ENCODE peak calls at places on chromosomes 12 and 14, in eight cellular contexts. X is DND-41, D is A549, U is PC-9, F is vagina, T is brain microvascular endothelial cell, N is foreskin keratinocyte, R is MM.1S. J is an unnamed sample.
A peak's percentile ranks its signal among the peaks of the same experiment; 100 is the strongest.

GRCh38 chr12:76303989-76304460 is 44.2 kb downstream of the BBS10 start:
- DNase-seq in X (no peak), N (no peak), F (no peak), T (no peak), R (no peak), U (no peak), D (no peak), J (no peak)

GRCh38 chr12:126772171-126772864 is 1494.7 kb upstream of the TMEM132C start:
- DNase-seq in F (no peak), U (peak; percentile 98), X (peak; percentile 19), R (peak; percentile 94), T (no peak), D (peak; percentile 2), N (peak; percentile 13), J (no peak)

GRCh38 chr14:28142400-28143015 is 624.1 kb upstream of the FOXG1 start:
- DNase-seq in N (no peak), U (no peak), D (no peak), T (no peak), R (no peak), F (no peak), X (no peak), J (no peak)

GRCh38 chr12:53623526-53623925 is 2.7 kb downstream of the ATF7 start:
- DNase-seq in X (no peak), U (no peak), N (peak; percentile 21), D (no peak), T (peak; percentile 52), F (no peak), R (no peak), J (no peak)

GRCh38 chr12:112599871-112600270 is 181.1 kb downstream of the PTPN11 start:
- DNase-seq in T (no peak), D (no peak), N (peak; percentile 15), X (no peak), U (no peak), F (no peak), R (no peak), J (no peak)

GRCh38 chr12:59389968-59390576 is 205.8 kb upstream of the SLC16A7 start:
- DNase-seq in T (no peak), X (no peak), N (no peak), F (no peak), D (no peak), R (no peak), U (no peak), J (no peak)

GRCh38 chr12:97148941-97149559 is 242.0 kb downstream of the NEDD1 start:
- DNase-seq in D (peak; percentile 24), N (no peak), R (peak; percentile 61), T (peak; percentile 22), X (peak; percentile 61), F (no peak), U (no peak), J (no peak)

GRCh38 chr12:120483621-120484020 is 12.3 kb upstream of the DYNLL1 start:
- DNase-seq in F (no peak), U (no peak), X (no peak), R (no peak), N (no peak), D (no peak), T (no peak), J (no peak)

GRCh38 chr12:19971396-19971802 is 396.9 kb upstream of the PDE3A start:
- DNase-seq in T (peak; percentile 17), X (no peak), D (peak; percentile 15), R (no peak), U (no peak), F (no peak), N (no peak), J (no peak)

GRCh38 chr14:50107850-50108249 is 8.5 kb downstream of the VCPKMT start:
- DNase-seq in N (no peak), R (no peak), X (no peak), U (no peak), F (no peak), T (no peak), D (no peak), J (no peak)

DNA sequence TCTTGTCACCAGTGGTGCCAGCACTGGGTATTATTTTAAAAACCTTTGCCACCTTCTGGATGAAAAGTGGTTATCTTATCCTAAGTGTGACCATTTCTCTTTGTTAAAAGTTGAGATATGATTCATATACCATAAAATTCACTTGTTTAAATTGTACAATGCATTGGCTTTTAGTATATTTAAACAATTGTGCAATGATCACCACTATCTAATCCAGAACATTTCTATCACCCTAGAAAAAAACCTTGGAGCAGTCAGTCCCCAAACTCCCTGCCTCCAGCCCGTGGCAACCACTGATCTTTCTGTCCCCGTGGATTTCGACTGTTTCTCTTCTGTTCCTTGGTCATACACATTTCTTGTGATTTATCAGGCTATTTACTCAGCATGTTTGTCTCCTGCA is 28.3 kb downstream of the SH2B3 start:
- DNase-seq in F (no peak), T (no peak), U (no peak), D (no peak), N (no peak), R (no peak), X (no peak), J (no peak)
- H3K27ac ChIP-seq in F (peak overlapping the region; percentile 71), T (peak overlapping the region; percentile 63), U (no peak overlapping the region), D (no peak overlapping the region), N (no peak overlapping the region), R (peak overlapping the region; percentile 89), X (no peak overlapping the region), J (peak overlapping the region; percentile 6)

GRCh38 chr12:24360057-24360456 is 410.6 kb upstream of the SOX5 start:
- DNase-seq in R (no peak), F (no peak), U (no peak), N (no peak), T (no peak), D (no peak), X (no peak), J (no peak)
- H3K27ac ChIP-seq in R (no peak overlapping the region), F (no peak overlapping the region), U (no peak overlapping the region), N (no peak overlapping the region), T (no peak overlapping the region), D (no peak overlapping the region), X (no peak overlapping the region), J (no peak overlapping the region)

GRCh38 chr12:92509156-92509758 is 193.5 kb upstream of the PLEKHG7 start:
- DNase-seq in U (no peak), F (no peak), T (no peak), N (peak; percentile 63), R (no peak), D (no peak), X (no peak), J (no peak)

GRCh38 chr12:92506460-92506859 is 196.3 kb upstream of the PLEKHG7 start:
- DNase-seq in D (no peak), X (no peak), N (peak; percentile 42), F (no peak), R (no peak), U (no peak), T (no peak), J (no peak)

GRCh38 chr12:92506891-92507290 is 195.9 kb upstream of the PLEKHG7 start:
- DNase-seq in X (no peak), F (no peak), T (no peak), U (no peak), R (no peak), D (no peak), N (peak; percentile 53), J (no peak)

DNA sequence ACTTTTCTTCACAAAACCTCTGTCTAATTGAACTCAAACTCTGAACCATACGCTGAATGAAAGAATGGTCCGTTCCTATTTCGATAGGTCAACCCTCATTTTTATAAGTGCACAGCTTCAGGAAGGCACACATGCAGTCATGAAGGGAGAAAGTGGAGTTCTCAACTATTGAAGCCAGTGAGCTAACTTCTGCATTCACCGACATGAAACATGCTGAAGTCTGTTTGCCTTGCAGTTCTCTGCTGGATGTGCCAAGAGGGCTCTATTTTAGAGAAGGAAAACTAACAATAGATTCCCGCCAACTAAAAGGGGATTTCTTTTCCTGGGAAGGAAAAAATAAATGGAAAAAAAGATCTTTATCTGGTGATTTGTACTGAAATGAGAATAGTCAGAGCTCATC is 191.0 kb upstream of the PLEKHG7 start:
- DNase-seq in D (no peak), R (no peak), F (no peak), T (no peak), N (no peak), X (no peak), U (no peak), J (no peak)
- H3K27ac ChIP-seq in D (no peak overlapping the region), R (no peak overlapping the region), F (no peak overlapping the region), T (no peak overlapping the region), N (no peak overlapping the region), X (no peak overlapping the region), U (no peak overlapping the region), J (no peak overlapping the region)

GRCh38 chr14:81400852-81401251 is 728 bp upstream of the STON2 start:
- DNase-seq in X (no peak), F (no peak), D (peak; percentile 17), U (peak; percentile 95), N (peak; percentile 92), T (peak; percentile 81), R (no peak), J (peak; percentile 93)

GRCh38 chr14:81398196-81398891 is 1.8 kb downstream of the STON2 start:
- DNase-seq in R (no peak), U (no peak), D (no peak), T (no peak), N (no peak), X (no peak), F (no peak), J (no peak)

GRCh38 chr14:81400202-81400678 is at the start of gene STON2:
- DNase-seq in F (no peak), X (peak; percentile 6), D (peak; percentile 16), R (peak; percentile 44), U (peak; percentile 91), N (peak; percentile 94), T (peak; percentile 9), J (peak; percentile 80)

GRCh38 chr14:81402123-81402495 is 2.0 kb upstream of the STON2 start:
- DNase-seq in D (no peak), N (no peak), T (no peak), R (no peak), U (peak; percentile 42), F (no peak), X (no peak), J (no peak)

GRCh38 chr14:81401420-81402122 is 1.4 kb upstream of the STON2 start:
- DNase-seq in T (peak; percentile 35), N (peak; percentile 93), D (peak; percentile 22), U (peak; percentile 90), X (no peak), R (peak; percentile 76), F (no peak), J (peak; percentile 93)
- H3K27ac ChIP-seq in T (peak overlapping the region; percentile 44), N (peak overlapping the region; percentile 96), D (peak overlapping the region; percentile 55), U (peak overlapping the region; percentile 99), X (no peak overlapping the region), R (peak overlapping the region; percentile 93), F (peak overlapping the region; percentile 68), J (peak overlapping the region; percentile 99)